ENCODE peak calls at places on chromosomes 11 and 22, in six cellular contexts. One of them, this sample, is unnamed. For H3K27me3, the result is how much of the 10 kb centered on the place peaks cover.

GRCh38 chr11:8863838-8864237 is 47.2 kb upstream of the AKIP1 start:
- DNase-seq in heart left ventricle: no peak
- DNase-seq in CD8-positive, alpha-beta memory T cell: no peak
- DNase-seq in right lobe of liver: no peak
- DNase-seq in kidney epithelial cell: no peak
- DNase-seq in IMR-90: peak
- DNase-seq in this sample: no peak

GRCh38 chr11:61369372-61370348 is 7.5 kb downstream of the TMEM138 start:
- DNase-seq in IMR-90: peak
- DNase-seq in kidney epithelial cell: no peak
- DNase-seq in CD8-positive, alpha-beta memory T cell: no peak
- DNase-seq in right lobe of liver: peak
- DNase-seq in heart left ventricle: peak
- DNase-seq in this sample: no peak

GRCh38 chr11:11969380-11970215 is 38.8 kb downstream of the DKK3 start:
- DNase-seq in right lobe of liver: no peak
- DNase-seq in CD8-positive, alpha-beta memory T cell: no peak
- DNase-seq in kidney epithelial cell: no peak
- DNase-seq in heart left ventricle: peak
- DNase-seq in IMR-90: no peak
- DNase-seq in this sample: peak

GRCh38 chr22:26890870-26891269 is 233.5 kb downstream of the MIAT start:
- DNase-seq in CD8-positive, alpha-beta memory T cell: no peak
- DNase-seq in heart left ventricle: no peak
- DNase-seq in right lobe of liver: no peak
- DNase-seq in IMR-90: no peak
- DNase-seq in kidney epithelial cell: no peak
- DNase-seq in this sample: peak

GRCh38 chr11:16028406-16028805 is 327.9 kb downstream of the SOX6 start:
- DNase-seq in heart left ventricle: no peak
- DNase-seq in right lobe of liver: no peak
- DNase-seq in kidney epithelial cell: no peak
- DNase-seq in CD8-positive, alpha-beta memory T cell: no peak
- DNase-seq in IMR-90: peak
- DNase-seq in this sample: no peak

GRCh38 chr22:40396882-40397281 is 26.5 kb downstream of the SGSM3 start:
- DNase-seq in heart left ventricle: no peak
- DNase-seq in right lobe of liver: no peak
- DNase-seq in kidney epithelial cell: peak
- DNase-seq in CD8-positive, alpha-beta memory T cell: no peak
- DNase-seq in IMR-90: peak
- DNase-seq in this sample: no peak

GRCh38 chr11:72493426-72494108 is 59.2 kb upstream of the CLPB start:
- DNase-seq in CD8-positive, alpha-beta memory T cell: no peak
- DNase-seq in kidney epithelial cell: no peak
- DNase-seq in right lobe of liver: no peak
- DNase-seq in heart left ventricle: no peak
- DNase-seq in IMR-90: no peak
- DNase-seq in this sample: no peak

GRCh38 chr22:20652582-20652981 is 121.3 kb upstream of the SERPIND1 start:
- DNase-seq in CD8-positive, alpha-beta memory T cell: no peak
- DNase-seq in IMR-90: no peak
- DNase-seq in heart left ventricle: no peak
- DNase-seq in right lobe of liver: no peak
- DNase-seq in kidney epithelial cell: no peak
- DNase-seq in this sample: peak

GRCh38 chr22:49481651-49482399 is 345.8 kb downstream of the BRD1 start:
- DNase-seq in IMR-90: no peak
- DNase-seq in kidney epithelial cell: no peak
- DNase-seq in CD8-positive, alpha-beta memory T cell: no peak
- DNase-seq in heart left ventricle: no peak
- DNase-seq in right lobe of liver: no peak
- DNase-seq in this sample: no peak

GRCh38 chr11:9693801-9694553 is 30.1 kb downstream of the SWAP70 start:
- DNase-seq in CD8-positive, alpha-beta memory T cell: no peak
- DNase-seq in IMR-90: no peak
- DNase-seq in right lobe of liver: no peak
- DNase-seq in heart left ventricle: no peak
- DNase-seq in kidney epithelial cell: no peak
- DNase-seq in this sample: no peak

GRCh38 chr11:64089493-64089892 is 53.8 kb downstream of the FLRT1 start:
- DNase-seq in right lobe of liver: no peak
- DNase-seq in kidney epithelial cell: no peak
- DNase-seq in IMR-90: no peak
- DNase-seq in CD8-positive, alpha-beta memory T cell: no peak
- DNase-seq in heart left ventricle: no peak
- DNase-seq in this sample: no peak

GRCh38 chr22:40178417-40179409 is 988 bp downstream of the TNRC6B start:
- DNase-seq in heart left ventricle: no peak
- DNase-seq in CD8-positive, alpha-beta memory T cell: no peak
- DNase-seq in IMR-90: peak
- DNase-seq in kidney epithelial cell: peak
- DNase-seq in right lobe of liver: peak
- DNase-seq in this sample: no peak

GRCh38 chr11:129992161-129992944 is 10.3 kb downstream of the PRDM10 start:
- DNase-seq in right lobe of liver: peak
- DNase-seq in kidney epithelial cell: no peak
- DNase-seq in CD8-positive, alpha-beta memory T cell: peak
- DNase-seq in IMR-90: peak
- DNase-seq in heart left ventricle: no peak
- DNase-seq in this sample: no peak

GRCh38 chr11:132792341-132793140 is 739.8 kb downstream of the OPCML start:
- DNase-seq in heart left ventricle: no peak
- DNase-seq in right lobe of liver: no peak
- DNase-seq in IMR-90: no peak
- DNase-seq in kidney epithelial cell: no peak
- DNase-seq in CD8-positive, alpha-beta memory T cell: no peak
- DNase-seq in this sample: no peak

GRCh38 chr11:79329561-79329960 is 111.3 kb downstream of the TENM4 start:
- DNase-seq in IMR-90: no peak
- DNase-seq in kidney epithelial cell: no peak
- DNase-seq in CD8-positive, alpha-beta memory T cell: no peak
- DNase-seq in heart left ventricle: no peak
- DNase-seq in right lobe of liver: no peak
- DNase-seq in this sample: no peak

GRCh38 chr11:79325851-79326250 is 115.0 kb downstream of the TENM4 start:
- DNase-seq in IMR-90: no peak
- DNase-seq in CD8-positive, alpha-beta memory T cell: no peak
- DNase-seq in kidney epithelial cell: no peak
- DNase-seq in heart left ventricle: no peak
- DNase-seq in right lobe of liver: no peak
- DNase-seq in this sample: no peak

GRCh38 chr11:79332017-79332416 is 108.8 kb downstream of the TENM4 start:
- DNase-seq in heart left ventricle: no peak
- DNase-seq in CD8-positive, alpha-beta memory T cell: no peak
- DNase-seq in kidney epithelial cell: no peak
- DNase-seq in right lobe of liver: no peak
- DNase-seq in IMR-90: no peak
- DNase-seq in this sample: no peak

GRCh38 chr11:79331251-79331901 is 109.5 kb downstream of the TENM4 start:
- DNase-seq in CD8-positive, alpha-beta memory T cell: no peak
- DNase-seq in right lobe of liver: no peak
- DNase-seq in IMR-90: no peak
- DNase-seq in heart left ventricle: no peak
- DNase-seq in kidney epithelial cell: no peak
- DNase-seq in this sample: no peak

DNA sequence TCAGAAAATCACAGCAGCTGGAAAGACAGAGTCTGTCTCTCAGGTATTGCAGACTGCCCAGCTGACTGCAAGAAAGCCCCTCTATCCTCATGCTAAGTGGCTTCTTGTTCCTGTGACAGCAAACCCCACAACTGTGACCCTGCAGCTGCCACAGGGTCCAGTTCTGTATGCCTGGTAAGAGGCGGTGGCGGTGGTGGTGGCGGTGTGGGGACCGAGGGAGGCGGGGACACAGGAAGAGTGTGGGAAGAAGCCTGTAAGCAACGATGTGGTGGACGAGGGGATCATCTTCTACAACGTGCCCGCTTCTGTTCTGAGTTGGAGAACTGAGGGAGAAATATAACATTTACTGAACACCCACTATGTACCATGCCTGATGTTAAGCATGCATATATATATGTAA is 112.4 kb downstream of the TENM4 start:
- DNase-seq in heart left ventricle: no peak
- DNase-seq in kidney epithelial cell: no peak
- DNase-seq in IMR-90: no peak
- DNase-seq in right lobe of liver: no peak
- DNase-seq in CD8-positive, alpha-beta memory T cell: no peak
- DNase-seq in this sample: no peak
- H3K27me3 ChIP-seq in heart left ventricle: under half
- H3K27me3 ChIP-seq in kidney epithelial cell: under half
- H3K27me3 ChIP-seq in IMR-90: under half
- H3K27me3 ChIP-seq in right lobe of liver: under half
- H3K27me3 ChIP-seq in CD8-positive, alpha-beta memory T cell: under half
- H3K27me3 ChIP-seq in this sample: under half

DNA sequence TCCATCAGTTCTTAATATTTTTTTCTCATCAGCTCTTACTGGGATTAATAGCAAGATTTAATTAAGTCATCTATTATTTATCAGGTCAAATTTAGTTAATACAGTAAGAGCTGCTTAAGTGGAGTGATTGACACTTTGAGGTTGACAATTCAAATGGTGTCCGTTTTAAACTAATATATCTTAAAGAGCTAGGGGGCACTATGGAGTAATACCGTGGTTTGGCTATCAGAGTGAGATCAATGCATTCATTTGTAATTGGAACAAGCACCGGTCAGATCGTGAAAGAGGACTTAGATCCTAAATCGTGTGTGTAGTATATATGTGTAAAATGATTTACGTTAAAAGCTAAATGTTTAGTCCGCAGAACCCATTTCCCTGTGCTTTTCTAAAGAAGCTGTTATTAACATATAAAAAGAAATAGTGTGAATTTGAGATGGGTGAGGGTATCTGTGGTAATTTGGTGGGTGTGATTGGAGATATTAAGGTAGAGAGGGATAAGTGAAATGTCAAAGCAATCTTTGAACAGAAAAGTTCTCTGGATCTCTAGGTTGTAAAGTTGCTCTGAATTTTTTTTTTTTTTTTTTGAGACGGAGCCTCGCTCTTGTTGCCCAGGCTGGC is 2.3 kb downstream of the SIK2 start:
- DNase-seq in heart left ventricle: no peak
- DNase-seq in right lobe of liver: no peak
- DNase-seq in CD8-positive, alpha-beta memory T cell: peak
- DNase-seq in IMR-90: peak
- DNase-seq in kidney epithelial cell: no peak
- DNase-seq in this sample: no peak
- H3K4me3 ChIP-seq in heart left ventricle: peak
- H3K4me3 ChIP-seq in right lobe of liver: peak
- H3K4me3 ChIP-seq in CD8-positive, alpha-beta memory T cell: no peak
- H3K4me3 ChIP-seq in IMR-90: peak
- H3K4me3 ChIP-seq in kidney epithelial cell: peak
- H3K4me3 ChIP-seq in this sample: peak

GRCh38 chr11:124844664-124845079 is 20.6 kb upstream of the ROBO3 start:
- DNase-seq in CD8-positive, alpha-beta memory T cell: no peak
- DNase-seq in kidney epithelial cell: no peak
- DNase-seq in IMR-90: no peak
- DNase-seq in heart left ventricle: no peak
- DNase-seq in right lobe of liver: no peak
- DNase-seq in this sample: no peak
- H3K27me3 ChIP-seq in CD8-positive, alpha-beta memory T cell: half or more
- H3K27me3 ChIP-seq in kidney epithelial cell: half or more
- H3K27me3 ChIP-seq in IMR-90: half or more
- H3K27me3 ChIP-seq in heart left ventricle: half or more
- H3K27me3 ChIP-seq in right lobe of liver: under half
- H3K27me3 ChIP-seq in this sample: half or more

DNA sequence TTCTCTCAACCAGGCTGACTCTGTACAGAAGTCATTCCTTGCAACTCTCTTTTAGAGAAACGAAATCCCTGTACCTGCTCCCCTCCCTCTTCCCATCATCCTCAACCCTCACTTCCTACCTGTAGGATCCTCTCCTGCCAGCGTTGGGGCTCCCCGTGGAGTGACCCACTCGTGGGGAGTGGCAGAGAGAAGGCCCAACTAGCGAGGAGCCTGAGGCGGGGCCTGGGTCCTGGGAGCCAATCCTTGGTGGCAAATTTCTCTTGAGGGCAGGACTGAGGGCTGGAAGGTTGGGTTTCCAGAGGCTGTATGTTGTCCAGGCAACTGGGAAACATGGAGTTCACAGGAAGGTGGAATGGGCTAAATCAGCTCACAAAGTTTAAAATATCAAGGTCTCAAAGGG is 10.4 kb downstream of the NHERF4 start:
- DNase-seq in CD8-positive, alpha-beta memory T cell: no peak
- DNase-seq in kidney epithelial cell: no peak
- DNase-seq in heart left ventricle: no peak
- DNase-seq in IMR-90: peak
- DNase-seq in right lobe of liver: no peak
- DNase-seq in this sample: no peak
- H3K4me3 ChIP-seq in CD8-positive, alpha-beta memory T cell: no peak
- H3K4me3 ChIP-seq in kidney epithelial cell: no peak
- H3K4me3 ChIP-seq in heart left ventricle: no peak
- H3K4me3 ChIP-seq in IMR-90: no peak
- H3K4me3 ChIP-seq in right lobe of liver: no peak
- H3K4me3 ChIP-seq in this sample: no peak

GRCh38 chr11:74783241-74783871 is 34.7 kb downstream of the RNF169 start:
- DNase-seq in right lobe of liver: no peak
- DNase-seq in CD8-positive, alpha-beta memory T cell: peak
- DNase-seq in kidney epithelial cell: peak
- DNase-seq in heart left ventricle: no peak
- DNase-seq in IMR-90: peak
- DNase-seq in this sample: no peak
- H3K27me3 ChIP-seq in right lobe of liver: under half
- H3K27me3 ChIP-seq in CD8-positive, alpha-beta memory T cell: under half
- H3K27me3 ChIP-seq in kidney epithelial cell: under half
- H3K27me3 ChIP-seq in heart left ventricle: under half
- H3K27me3 ChIP-seq in IMR-90: under half
- H3K27me3 ChIP-seq in this sample: under half

DNA sequence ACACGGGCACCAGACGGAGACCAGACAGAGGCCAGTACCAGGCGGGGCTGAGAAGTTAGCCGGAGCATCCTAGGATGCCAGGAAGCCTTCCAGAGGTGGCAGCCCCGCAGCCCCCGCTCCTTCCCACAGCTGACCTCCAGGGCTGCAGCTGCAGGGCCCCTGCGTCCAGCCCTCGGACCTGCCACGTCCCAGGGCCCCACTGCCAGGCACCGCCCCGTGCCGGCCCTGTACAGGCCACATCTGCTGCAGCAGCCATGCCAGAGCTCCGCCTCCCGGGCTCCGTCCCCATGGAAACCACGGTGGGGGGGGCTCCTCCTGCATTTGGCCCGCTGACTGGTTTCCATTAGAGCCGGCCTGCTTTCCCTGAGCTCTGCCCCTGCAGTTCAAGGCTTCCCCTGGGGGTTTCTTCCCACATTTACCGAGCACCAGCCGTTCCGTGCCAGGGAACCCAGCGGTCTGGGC is 62.5 kb upstream of the PPARA start:
- DNase-seq in IMR-90: peak
- DNase-seq in right lobe of liver: peak
- DNase-seq in heart left ventricle: peak
- DNase-seq in kidney epithelial cell: no peak
- DNase-seq in CD8-positive, alpha-beta memory T cell: no peak
- DNase-seq in this sample: peak
- H3K4me3 ChIP-seq in IMR-90: no peak
- H3K4me3 ChIP-seq in right lobe of liver: peak
- H3K4me3 ChIP-seq in heart left ventricle: peak
- H3K4me3 ChIP-seq in kidney epithelial cell: no peak
- H3K4me3 ChIP-seq in CD8-positive, alpha-beta memory T cell: no peak
- H3K4me3 ChIP-seq in this sample: peak

GRCh38 chr22:22138915-22139314 is 105.7 kb upstream of the VPREB1 start:
- DNase-seq in kidney epithelial cell: no peak
- DNase-seq in IMR-90: no peak
- DNase-seq in heart left ventricle: no peak
- DNase-seq in CD8-positive, alpha-beta memory T cell: no peak
- DNase-seq in right lobe of liver: no peak
- DNase-seq in this sample: no peak
- H3K27me3 ChIP-seq in kidney epithelial cell: under half
- H3K27me3 ChIP-seq in IMR-90: under half
- H3K27me3 ChIP-seq in heart left ventricle: under half
- H3K27me3 ChIP-seq in CD8-positive, alpha-beta memory T cell: under half
- H3K27me3 ChIP-seq in right lobe of liver: under half
- H3K27me3 ChIP-seq in this sample: under half

This sample was measured in esophagus muscularis mucosa.